ENCODE peak calls at places on chromosomes 4 and X, in ten cellular contexts. S, J, A, B, O, W, Y, R, X and H are unnamed samples.

GRCh38 chr4:54226399-54227260 is 2.5 kb upstream of the PDGFRA start:
- DNase-seq in W (peak; percentile 70), R (peak; percentile 79), B (no peak), Y (no peak), X (no peak), S (peak; percentile 63), A (peak; percentile 76), J (peak; percentile 46), O (no peak), H (no peak)

GRCh38 chr4:137994858-137995257 is 247.3 kb downstream of the SLC7A11 start:
- DNase-seq in X (no peak), W (no peak), B (no peak), J (no peak), A (no peak), S (peak; percentile 54), R (no peak), O (no peak), Y (peak; percentile 26), H (no peak)

GRCh38 chr4:80423553-80424224 is 88.2 kb downstream of the CFAP299 start:
- DNase-seq in Y (no peak), X (no peak), S (no peak), B (no peak), W (no peak), J (no peak), A (no peak), R (peak; percentile 41), O (no peak), H (no peak)

GRCh38 chrX:130896816-130897508 is 6.0 kb downstream of the ENOX2 start:
- DNase-seq in X (no peak), J (no peak), S (no peak), Y (no peak), W (no peak), A (no peak), O (no peak), R (no peak), B (no peak), H (no peak)

GRCh38 chr4:52107336-52107735 is 56.2 kb downstream of the SPATA18 start:
- DNase-seq in O (no peak), A (no peak), S (peak; percentile 1), X (no peak), W (no peak), R (no peak), B (no peak), Y (no peak), J (no peak), H (no peak)

GRCh38 chrX:54894159-54894558 is 26.5 kb upstream of the TRO start:
- DNase-seq in O (no peak), J (no peak), R (no peak), B (no peak), A (no peak), X (no peak), W (no peak), S (no peak), Y (no peak), H (no peak)

GRCh38 chrX:2875798-2876399 is 47.2 kb downstream of the GYG2 start:
- DNase-seq in Y (no peak), J (no peak), O (no peak), R (no peak), A (no peak), X (peak; percentile 20), W (no peak), B (no peak), S (no peak), H (no peak)

GRCh38 chr4:184460495-184461285 is 13.7 kb downstream of the IRF2 start:
- DNase-seq in X (peak; percentile 68), S (no peak), J (no peak), Y (no peak), B (no peak), R (no peak), O (no peak), A (no peak), W (no peak), H (no peak)

GRCh38 chrX:120671963-120672362 is 42.1 kb upstream of the C1GALT1C1 start:
- DNase-seq in A (no peak), Y (no peak), S (no peak), X (no peak), R (no peak), W (no peak), O (no peak), B (no peak), J (no peak), H (no peak)

GRCh38 chrX:41333744-41333993 is 293 bp upstream of the DDX3X start:
- DNase-seq in A (no peak), X (no peak), R (peak; percentile 51), O (peak; percentile 84), S (no peak), W (no peak), J (peak; percentile 71), Y (no peak), B (peak; percentile 63), H (peak; percentile 40)

GRCh38 chrX:24487576-24487975 is 22.5 kb downstream of the PDK3 start:
- DNase-seq in A (no peak), R (no peak), S (no peak), X (no peak), W (no peak), Y (no peak), O (no peak), J (no peak), B (no peak), H (no peak)

GRCh38 chr4:17717301-17717700 is 64.1 kb downstream of the FAM184B start:
- DNase-seq in J (no peak), O (no peak), R (no peak), A (no peak), S (no peak), B (no peak), X (no peak), Y (no peak), W (no peak), H (no peak)

GRCh38 chrX:97860206-97860605 is 976.5 kb downstream of the RPA4 start:
- DNase-seq in J (no peak), B (no peak), W (no peak), Y (no peak), S (peak; percentile 57), R (no peak), A (no peak), O (peak; percentile 79), X (no peak), H (no peak)

GRCh38 chrX:38660395-38661179 is 99.2 kb downstream of the TSPAN7 start:
- DNase-seq in Y (no peak), J (no peak), S (no peak), W (no peak), B (no peak), R (no peak), O (no peak), X (no peak), A (no peak), H (no peak)

GRCh38 chrX:38661561-38661960 is 100.2 kb downstream of the TSPAN7 start:
- DNase-seq in J (no peak), R (no peak), X (no peak), B (no peak), Y (no peak), A (no peak), S (no peak), O (no peak), W (no peak), H (no peak)

GRCh38 chrX:38666909-38667308 is 105.6 kb downstream of the TSPAN7 start:
- DNase-seq in Y (no peak), W (no peak), O (no peak), J (no peak), R (no peak), B (no peak), X (no peak), A (no peak), S (no peak), H (no peak)

GRCh38 chrX:38662640-38663039 is 101.3 kb downstream of the TSPAN7 start:
- DNase-seq in O (no peak), W (no peak), S (no peak), R (no peak), X (no peak), A (no peak), Y (no peak), B (no peak), J (no peak), H (no peak)

GRCh38 chrX:38664285-38664684 is 102.9 kb downstream of the TSPAN7 start:
- DNase-seq in O (peak; percentile 34), J (no peak), S (peak; percentile 16), R (no peak), X (peak; percentile 28), A (no peak), W (no peak), Y (no peak), B (no peak), H (no peak)
- TF ChIP-seq CTCF in O (peak; percentile 65), J (peak; percentile 28), S (peak; percentile 63), R (peak; percentile 13), X (peak; percentile 57), A (peak; percentile 74), W (no peak), Y (peak; percentile 42), B (peak; percentile 37), H (peak; percentile 56)

GRCh38 chrX:57121162-57121741 is at the start of gene SPIN2B:
- DNase-seq in A (peak; percentile 80), W (peak; percentile 79), Y (peak; percentile 22), X (peak; percentile 87), S (peak; percentile 69), R (peak; percentile 79), J (peak; percentile 86), O (peak; percentile 38), B (peak; percentile 69), H (peak; percentile 64)
- TF ChIP-seq CTCF in A (peak; percentile 29), W (no peak), Y (peak; percentile 35), X (peak; percentile 29), S (no peak), R (no peak), J (peak; percentile 51), O (no peak), B (no peak), H (peak; percentile 17)

GRCh38 chr4:81915430-81915829 is 443.7 kb upstream of the RASGEF1B start:
- DNase-seq in R (no peak), X (no peak), Y (no peak), A (no peak), S (no peak), B (no peak), O (no peak), W (no peak), J (no peak), H (no peak)

GRCh38 chr4:81919810-81920209 is 448.1 kb upstream of the RASGEF1B start:
- DNase-seq in X (no peak), J (no peak), A (no peak), O (no peak), R (no peak), Y (no peak), S (no peak), W (no peak), B (no peak), H (no peak)

GRCh38 chr4:81921757-81922159 is 450.1 kb upstream of the RASGEF1B start:
- DNase-seq in S (no peak), Y (no peak), B (no peak), R (no peak), O (no peak), A (no peak), X (no peak), W (peak; percentile 11), J (no peak), H (no peak)

GRCh38 chr4:81922271-81922775 is 450.6 kb upstream of the RASGEF1B start:
- DNase-seq in J (no peak), R (no peak), W (no peak), A (no peak), X (no peak), S (no peak), Y (no peak), O (no peak), B (no peak), H (no peak)

GRCh38 chr4:81919238-81919637 is 447.5 kb upstream of the RASGEF1B start:
- DNase-seq in R (no peak), A (no peak), O (peak; percentile 15), Y (no peak), W (no peak), J (no peak), X (peak; percentile 3), S (no peak), B (no peak), H (no peak)
- TF ChIP-seq CTCF in R (peak; percentile 5), A (peak; percentile 66), O (peak; percentile 44), Y (peak; percentile 18), W (no peak), J (no peak), X (peak; percentile 33), S (no peak), B (peak; percentile 30), H (peak; percentile 59)

GRCh38 chr4:158268553-158268952 is 58.3 kb downstream of the TMEM144 start:
- DNase-seq in S (no peak), J (no peak), B (no peak), X (no peak), A (no peak), R (no peak), O (no peak), Y (no peak), W (no peak), H (no peak)
- TF ChIP-seq CTCF in S (peak; percentile 44), J (no peak), B (no peak), X (no peak), A (no peak), R (no peak), O (peak; percentile 22), Y (no peak), W (no peak), H (no peak)